ENCODE peak calls at places on chromosome 5, in seven cellular contexts. W is M059J, A is fibroblast of mammary gland, F is mesenteric fat pad, Q is esophagus squamous epithelium, P is endothelial cell, Y is body of pancreas. T is an unnamed sample.

GRCh38 chr5:34707451-34708107 is 51.5 kb downstream of the RAI14 start:
- DNase-seq in W (peak), A (no peak), F (no peak), Q (no peak), P (no peak), Y (no peak), T (no peak)

GRCh38 chr5:134948929-134949328 is 18.8 kb upstream of the CATSPER3 start:
- DNase-seq in W (peak), A (peak), F (no peak), Q (no peak), P (no peak), Y (no peak), T (peak)

GRCh38 chr5:180041501-180042274 is 29.9 kb downstream of the RNF130 start:
- DNase-seq in W (no peak), A (no peak), F (no peak), Q (no peak), P (no peak), Y (peak), T (no peak)

GRCh38 chr5:59124983-59125960 is 542.4 kb downstream of the RAB3C start:
- DNase-seq in W (no peak), A (no peak), F (no peak), Q (no peak), P (peak), Y (no peak), T (peak)

GRCh38 chr5:171152382-171152781 is 156.7 kb upstream of the TLX3 start:
- DNase-seq in W (peak), A (peak), F (no peak), Q (no peak), P (no peak), Y (no peak), T (peak)

GRCh38 chr5:41143124-41143523 is 70.2 kb downstream of the C6 start:
- DNase-seq in W (no peak), A (no peak), F (no peak), Q (no peak), P (no peak), Y (no peak), T (no peak)

GRCh38 chr5:66814146-66814991 is 218.2 kb downstream of the MAST4 start:
- DNase-seq in W (peak), A (peak), F (no peak), Q (no peak), P (peak), Y (peak), T (peak)

GRCh38 chr5:55467862-55468551 is 66.8 kb downstream of the PLPP1 start:
- DNase-seq in W (no peak), A (no peak), F (no peak), Q (no peak), P (no peak), Y (peak), T (no peak)

GRCh38 chr5:150000990-150001659 is 586 bp downstream of the HMGXB3 start:
- DNase-seq in W (peak), A (peak), F (no peak), Q (no peak), P (peak), Y (peak), T (peak)

GRCh38 chr5:11851402-11851801 is 52.8 kb downstream of the CTNND2 start:
- DNase-seq in W (peak), A (peak), F (no peak), Q (no peak), P (no peak), Y (no peak), T (no peak)

GRCh38 chr5:72427488-72428437 is 79.4 kb downstream of the ZNF366 start:
- DNase-seq in W (peak), A (peak), F (no peak), Q (no peak), P (no peak), Y (no peak), T (peak)

GRCh38 chr5:160641405-160641804 is 210.6 kb downstream of the ATP10B start:
- DNase-seq in W (no peak), A (no peak), F (no peak), Q (no peak), P (no peak), Y (no peak), T (no peak)

GRCh38 chr5:127072861-127073846 is at the start of gene C5orf63:
- DNase-seq in W (peak), A (peak), F (no peak), Q (no peak), P (peak), Y (peak), T (peak)

GRCh38 chr5:152466079-152466745 is 61.1 kb upstream of the NMUR2 start:
- DNase-seq in W (no peak), A (no peak), F (no peak), Q (no peak), P (no peak), Y (no peak), T (no peak)

GRCh38 chr5:43061352-43061751 is 21.2 kb upstream of the ANXA2R start:
- DNase-seq in W (no peak), A (no peak), F (no peak), Q (no peak), P (no peak), Y (no peak), T (peak)

GRCh38 chr5:144333336-144333920 is 162.8 kb downstream of the KCTD16 start:
- DNase-seq in W (no peak), A (no peak), F (no peak), Q (no peak), P (no peak), Y (no peak), T (no peak)

GRCh38 chr5:118447350-118447749 is 541.0 kb downstream of the DTWD2 start:
- DNase-seq in W (no peak), A (no peak), F (no peak), Q (no peak), P (no peak), Y (no peak), T (no peak)

GRCh38 chr5:56126487-56127179 is 106.5 kb downstream of the ANKRD55 start:
- DNase-seq in W (peak), A (peak), F (no peak), Q (no peak), P (no peak), Y (no peak), T (peak)

GRCh38 chr5:4547547-4547946 is 592.6 kb upstream of the ADAMTS16 start:
- DNase-seq in W (no peak), A (no peak), F (no peak), Q (no peak), P (no peak), Y (no peak), T (no peak)

T was measured in fibroblast of pulmonary artery.